ENCODE peak calls at places on chromosomes 1 and 21, in ten cellular contexts. Y is heart left ventricle, H is RWPE2, U is B cell, Q is WTC11, D is esophagus squamous epithelium, Z is AG09309, L is sigmoid colon, O is PC-9, P is colonic mucosa. N is an unnamed sample.

GRCh38 chr1:239951518-239952130 is 140.1 kb upstream of the FMN2 start:
- DNase-seq in Y (no peak), H (no peak), U (peak; percentile 38), Q (peak; percentile 64), D (no peak), Z (peak; percentile 37), L (no peak), O (peak; percentile 28), P (peak; percentile 73), N (no peak)

GRCh38 chr1:51998701-51999100 is 8.2 kb upstream of the RAB3B start:
- DNase-seq in Y (no peak), H (no peak), U (no peak), Q (no peak), D (no peak), Z (no peak), L (no peak), O (no peak), P (no peak), N (no peak)

GRCh38 chr1:27668121-27668807 is 3.7 kb downstream of the IFI6 start:
- DNase-seq in Y (no peak), H (no peak), U (no peak), Q (no peak), D (no peak), Z (no peak), L (no peak), O (no peak), P (no peak), N (no peak)

GRCh38 chr1:85283475-85284199 is 7.2 kb upstream of the BCL10 start:
- DNase-seq in Y (no peak), H (no peak), U (no peak), Q (peak; percentile 39), D (no peak), Z (no peak), L (no peak), O (no peak), P (peak; percentile 86), N (no peak)

GRCh38 chr1:98256700-98257099 is 335.9 kb upstream of the DPYD start:
- DNase-seq in Y (no peak), H (no peak), U (no peak), Q (no peak), D (no peak), Z (no peak), L (no peak), O (no peak), P (no peak), N (no peak)

GRCh38 chr1:21838359-21839157 is 26.5 kb downstream of the LDLRAD2 start:
- DNase-seq in Y (peak; percentile 48), H (peak; percentile 52), U (no peak), Q (no peak), D (no peak), Z (no peak), L (no peak), O (no peak), P (no peak), N (no peak)

GRCh38 chr21:32316363-32317215 is 17.9 kb downstream of the MRAP start:
- DNase-seq in Y (no peak), H (no peak), U (no peak), Q (no peak), D (no peak), Z (no peak), L (no peak), O (no peak), P (no peak), N (no peak)

GRCh38 chr1:115240321-115240720 is 97.7 kb downstream of the NGF start:
- DNase-seq in Y (no peak), H (no peak), U (no peak), Q (no peak), D (no peak), Z (no peak), L (no peak), O (no peak), P (no peak), N (no peak)

DNA sequence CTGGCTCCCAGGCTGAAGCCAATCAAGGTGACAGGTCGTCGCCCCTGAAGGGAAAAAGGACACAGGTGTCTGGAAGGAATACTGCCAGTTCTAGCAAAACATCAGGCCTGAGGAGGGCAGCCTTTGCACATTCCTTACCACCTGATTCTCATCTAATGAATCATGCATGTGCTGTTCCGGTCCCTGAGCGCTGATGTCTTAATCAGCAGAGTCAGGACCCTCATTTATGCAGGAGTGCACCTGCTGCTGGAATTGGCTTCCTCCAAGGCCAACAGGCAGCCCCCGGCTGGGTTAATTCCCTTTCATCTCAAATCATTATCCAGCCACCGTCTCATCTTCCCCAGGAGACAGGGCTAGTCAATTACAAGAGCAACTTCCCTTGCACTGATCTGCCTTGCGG is 62.3 kb downstream of the TMCO4 start:
- DNase-seq in Y (no peak), H (no peak), U (no peak), Q (no peak), D (no peak), Z (no peak), L (no peak), O (peak; percentile 18), P (no peak), N (no peak)
- TF ChIP-seq CTCF in Y (no peak), H (peak; percentile 57), U (no peak), Q (no peak), D (no peak), Z (peak; percentile 35), L (no peak), O (peak; percentile 47), P (no peak), N (peak; percentile 34)

DNA sequence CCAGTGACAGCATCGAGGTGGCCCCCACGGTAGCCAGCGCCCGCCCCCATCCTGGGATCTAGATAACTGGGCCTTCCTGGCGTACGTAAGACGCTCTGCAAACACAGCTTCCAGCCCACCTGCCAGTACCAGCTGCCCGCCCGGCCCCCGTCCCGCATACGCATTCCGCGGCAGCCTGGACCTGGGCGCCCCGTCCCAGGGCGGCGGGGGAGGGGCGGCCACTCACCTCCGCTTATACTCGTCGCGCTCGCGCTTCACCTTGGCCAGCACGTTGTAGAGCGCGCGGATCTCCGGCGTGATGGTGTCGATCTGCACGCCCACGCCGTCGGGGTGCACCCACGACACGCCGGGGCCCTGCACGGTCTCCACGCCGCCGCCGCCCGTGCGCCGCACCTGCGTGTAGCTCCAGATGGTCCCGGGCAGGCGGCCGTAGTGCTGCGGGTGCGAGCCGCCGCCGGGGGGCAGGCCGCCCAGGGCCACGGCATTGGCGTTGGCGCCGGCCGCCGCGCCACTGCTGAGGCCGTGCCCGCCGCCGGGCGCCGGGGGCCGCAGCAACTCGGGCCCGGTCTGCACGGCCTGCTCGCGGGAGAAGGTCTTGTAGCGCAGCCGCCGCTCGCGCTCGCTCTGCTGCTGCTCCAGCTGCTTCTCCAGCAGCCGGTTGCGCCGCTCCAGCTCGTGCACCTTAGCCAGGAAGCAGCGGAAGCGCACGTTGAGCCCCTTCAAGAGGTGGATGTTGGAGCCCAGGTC is 861 bp downstream of the IFFO2 start:
- DNase-seq in Y (peak; percentile 73), H (peak; percentile 57), U (peak; percentile 67), Q (peak; percentile 69), D (no peak), Z (no peak), L (no peak), O (peak; percentile 28), P (peak; percentile 60), N (no peak)
- TF ChIP-seq CTCF in Y (no peak), H (peak; percentile 40), U (no peak), Q (no peak), D (no peak), Z (no peak), L (no peak), O (no peak), P (no peak), N (no peak)

GRCh38 chr1:210445485-210445884 is 116.8 kb downstream of the HHAT start:
- DNase-seq in Y (no peak), H (no peak), U (no peak), Q (no peak), D (no peak), Z (no peak), L (no peak), O (no peak), P (no peak), N (no peak)

GRCh38 chr1:210447456-210448057 is 118.9 kb downstream of the HHAT start:
- DNase-seq in Y (no peak), H (no peak), U (no peak), Q (no peak), D (no peak), Z (no peak), L (no peak), O (no peak), P (no peak), N (no peak)

GRCh38 chr1:210446479-210446878 is 117.8 kb downstream of the HHAT start:
- DNase-seq in Y (no peak), H (no peak), U (no peak), Q (no peak), D (no peak), Z (no peak), L (no peak), O (peak; percentile 15), P (no peak), N (no peak)

GRCh38 chr1:210445931-210446330 is 117.2 kb downstream of the HHAT start:
- DNase-seq in Y (no peak), H (no peak), U (no peak), Q (no peak), D (no peak), Z (no peak), L (no peak), O (no peak), P (no peak), N (no peak)

GRCh38 chr1:210448293-210448892 is 119.7 kb downstream of the HHAT start:
- DNase-seq in Y (no peak), H (no peak), U (peak; percentile 28), Q (no peak), D (no peak), Z (peak; percentile 37), L (no peak), O (peak; percentile 19), P (no peak), N (no peak)
- TF ChIP-seq CTCF in Y (peak; percentile 66), H (peak; percentile 61), U (peak; percentile 48), Q (peak; percentile 57), D (peak; percentile 46), Z (peak; percentile 64), L (peak; percentile 63), O (peak; percentile 79), P (no peak), N (peak; percentile 70)

GRCh38 chr1:32101233-32101681 is 6.6 kb upstream of the KPNA6 start:
- DNase-seq in Y (no peak), H (no peak), U (no peak), Q (no peak), D (no peak), Z (peak; percentile 45), L (no peak), O (no peak), P (no peak), N (peak; percentile 19)

GRCh38 chr1:32105338-32105737 is 2.5 kb upstream of the KPNA6 start:
- DNase-seq in Y (no peak), H (no peak), U (no peak), Q (no peak), D (no peak), Z (no peak), L (no peak), O (no peak), P (no peak), N (no peak)

GRCh38 chr1:32106663-32107273 is 1.1 kb upstream of the KPNA6 start:
- DNase-seq in Y (no peak), H (no peak), U (no peak), Q (no peak), D (no peak), Z (no peak), L (no peak), O (no peak), P (no peak), N (no peak)

GRCh38 chr1:32100359-32100758 is 7.5 kb upstream of the KPNA6 start:
- DNase-seq in Y (peak; percentile 70), H (no peak), U (no peak), Q (no peak), D (no peak), Z (no peak), L (no peak), O (no peak), P (no peak), N (no peak)

DNA sequence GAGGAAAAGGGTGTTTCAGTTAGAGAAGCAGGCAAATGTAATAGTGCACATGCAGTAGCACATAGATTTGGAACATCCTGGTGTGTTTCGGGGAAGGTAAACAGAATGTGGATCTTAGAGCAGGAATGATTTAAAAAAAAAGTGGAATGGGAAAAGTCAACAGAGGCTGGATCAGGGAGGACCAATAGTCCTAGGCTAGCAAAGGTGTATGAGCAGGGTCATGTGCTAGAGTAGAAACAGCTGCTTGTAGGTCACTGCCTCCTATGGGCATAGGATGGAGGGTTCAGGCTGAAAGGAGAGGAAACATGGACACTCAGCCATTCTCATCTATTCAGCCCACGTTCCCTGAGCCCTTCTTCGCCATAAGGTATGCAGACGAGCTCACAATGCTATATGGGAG is 3.7 kb upstream of the KPNA6 start:
- DNase-seq in Y (no peak), H (no peak), U (no peak), Q (no peak), D (no peak), Z (no peak), L (no peak), O (no peak), P (no peak), N (no peak)
- TF ChIP-seq CTCF in Y (no peak), H (no peak), U (no peak), Q (no peak), D (no peak), Z (no peak), L (no peak), O (no peak), P (no peak), N (no peak)